ENCODE peak calls at places on chromosomes 2 and 18, in eight cellular contexts. V is SK-N-SH, D is neural progenitor cell, W is HCT116, U is MM.1S, M is GM23248, X is OCI-LY7, Z is PC-3. F is an unnamed sample.

GRCh38 chr2:168044579-168044978 is 202.8 kb downstream of the STK39 start:
- DNase-seq in V (no peak), D (no peak), W (no peak), U (no peak), M (no peak), X (no peak), Z (peak; percentile 28), F (no peak)

GRCh38 chr18:67068608-67069007 is 447.9 kb downstream of the DSEL start:
- DNase-seq in V (no peak), D (no peak), W (no peak), U (no peak), M (no peak), X (no peak), Z (no peak), F (no peak)

GRCh38 chr2:105934467-105934866 is 189.8 kb downstream of the NCK2 start:
- DNase-seq in V (no peak), D (no peak), W (no peak), U (no peak), M (no peak), X (no peak), Z (no peak), F (no peak)

GRCh38 chr2:113937501-113937900 is 47.6 kb downstream of the ACTR3 start:
- DNase-seq in V (no peak), D (no peak), W (no peak), U (no peak), M (no peak), X (no peak), Z (no peak), F (no peak)

GRCh38 chr2:215613265-215613664 is 177.4 kb upstream of the FN1 start:
- DNase-seq in V (no peak), D (no peak), W (no peak), U (no peak), M (no peak), X (no peak), Z (peak; percentile 16), F (peak; percentile 70)

GRCh38 chr2:215749092-215749957 is 264.0 kb downstream of the MREG start:
- DNase-seq in V (no peak), D (no peak), W (no peak), U (no peak), M (peak; percentile 96), X (no peak), Z (peak; percentile 31), F (no peak)

GRCh38 chr2:175030380-175031271 is 25.4 kb upstream of the CHN1 start:
- DNase-seq in V (peak; percentile 33), D (peak; percentile 78), W (peak; percentile 16), U (peak; percentile 79), M (peak; percentile 67), X (peak; percentile 35), Z (peak; percentile 69), F (peak; percentile 82)

GRCh38 chr2:115163572-115163971 is 721.1 kb downstream of the DPP10 start:
- DNase-seq in V (peak; percentile 6), D (no peak), W (no peak), U (no peak), M (no peak), X (no peak), Z (no peak), F (peak; percentile 31)

DNA sequence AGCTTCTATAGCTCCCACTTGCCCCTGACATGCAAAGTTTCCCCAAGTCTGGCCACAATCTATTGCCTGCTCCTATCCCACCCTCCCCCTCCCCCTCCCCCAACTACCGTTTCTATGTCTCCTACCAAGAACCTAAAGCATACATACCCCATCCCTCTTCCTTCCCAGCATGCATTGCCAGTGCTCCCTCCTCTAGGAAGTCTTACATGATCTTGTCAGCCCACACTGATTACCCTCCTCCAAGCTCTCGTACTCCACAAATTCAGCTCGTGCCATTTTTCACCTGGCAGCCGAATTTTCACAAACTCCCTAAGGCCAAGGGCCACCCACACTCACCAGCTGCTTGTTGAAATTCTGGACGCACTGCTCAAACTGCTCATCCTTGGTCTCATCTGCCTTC is 30.7 kb downstream of the BIN1 start:
- DNase-seq in V (no peak), D (no peak), W (no peak), U (no peak), M (no peak), X (no peak), Z (no peak), F (no peak)
- H4K20me1 ChIP-seq in V (no peaks in the 10 kb centered on the region), D (no peaks in the 10 kb centered on the region), W (no peaks in the 10 kb centered on the region), U (no peaks in the 10 kb centered on the region), M (no peaks in the 10 kb centered on the region), X (no peaks in the 10 kb centered on the region), Z (peaks cover 5% of the 10 kb centered on the region), F (no peaks in the 10 kb centered on the region)

GRCh38 chr18:63681449-63682381 is 20.0 kb upstream of the SERPINB3 start:
- DNase-seq in V (no peak), D (no peak), W (no peak), U (no peak), M (peak; percentile 28), X (no peak), Z (peak; percentile 93), F (no peak)

GRCh38 chr18:63677490-63678225 is 16.0 kb upstream of the SERPINB3 start:
- DNase-seq in V (no peak), D (no peak), W (no peak), U (no peak), M (peak; percentile 84), X (no peak), Z (peak; percentile 50), F (no peak)

GRCh38 chr18:63679820-63680606 is 18.3 kb upstream of the SERPINB3 start:
- DNase-seq in V (no peak), D (no peak), W (no peak), U (no peak), M (no peak), X (no peak), Z (no peak), F (no peak)

GRCh38 chr18:63676927-63677326 is 15.2 kb upstream of the SERPINB3 start:
- DNase-seq in V (no peak), D (no peak), W (no peak), U (no peak), M (peak; percentile 44), X (no peak), Z (no peak), F (no peak)

DNA sequence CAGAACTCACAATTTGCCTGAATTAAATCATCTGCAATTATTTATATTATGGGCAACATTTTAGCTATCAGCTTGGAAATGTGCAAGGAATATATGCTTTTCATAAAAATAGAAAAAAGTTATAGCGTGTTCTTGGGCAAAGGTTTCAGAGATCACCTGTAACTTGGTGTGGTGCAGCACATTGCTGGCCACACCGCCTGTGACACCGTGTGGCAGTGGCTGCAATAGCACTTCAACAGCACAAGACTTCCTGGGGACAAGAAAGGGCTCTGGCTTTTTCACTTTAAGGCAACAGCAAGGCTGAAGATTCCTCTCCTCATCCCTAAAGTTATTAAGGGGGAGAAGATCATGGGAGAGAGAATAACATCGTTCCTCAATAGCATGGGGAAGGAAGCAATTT is 14.8 kb upstream of the SERPINB3 start:
- DNase-seq in V (no peak), D (peak; percentile 67), W (peak; percentile 44), U (peak; percentile 53), M (peak; percentile 29), X (peak; percentile 2), Z (peak; percentile 71), F (peak; percentile 65)
- TF ChIP-seq EZH2phosphoT487 in V (no peak), D (no peak), W (no peak), U (no peak), M (no peak), X (no peak), Z (no peak), F (no peak)

GRCh38 chr2:160222546-160223281 is 22.6 kb upstream of the ITGB6 start:
- DNase-seq in V (no peak), D (no peak), W (no peak), U (no peak), M (no peak), X (no peak), Z (peak; percentile 64), F (no peak)

GRCh38 chr2:160220001-160220400 is 19.9 kb upstream of the ITGB6 start:
- DNase-seq in V (no peak), D (no peak), W (no peak), U (no peak), M (no peak), X (no peak), Z (no peak), F (no peak)

GRCh38 chr2:160220545-160221009 is 20.5 kb upstream of the ITGB6 start:
- DNase-seq in V (no peak), D (no peak), W (no peak), U (no peak), M (no peak), X (no peak), Z (no peak), F (peak; percentile 14)

GRCh38 chr2:160223560-160223959 is 23.5 kb upstream of the ITGB6 start:
- DNase-seq in V (no peak), D (no peak), W (no peak), U (no peak), M (no peak), X (no peak), Z (no peak), F (no peak)

DNA sequence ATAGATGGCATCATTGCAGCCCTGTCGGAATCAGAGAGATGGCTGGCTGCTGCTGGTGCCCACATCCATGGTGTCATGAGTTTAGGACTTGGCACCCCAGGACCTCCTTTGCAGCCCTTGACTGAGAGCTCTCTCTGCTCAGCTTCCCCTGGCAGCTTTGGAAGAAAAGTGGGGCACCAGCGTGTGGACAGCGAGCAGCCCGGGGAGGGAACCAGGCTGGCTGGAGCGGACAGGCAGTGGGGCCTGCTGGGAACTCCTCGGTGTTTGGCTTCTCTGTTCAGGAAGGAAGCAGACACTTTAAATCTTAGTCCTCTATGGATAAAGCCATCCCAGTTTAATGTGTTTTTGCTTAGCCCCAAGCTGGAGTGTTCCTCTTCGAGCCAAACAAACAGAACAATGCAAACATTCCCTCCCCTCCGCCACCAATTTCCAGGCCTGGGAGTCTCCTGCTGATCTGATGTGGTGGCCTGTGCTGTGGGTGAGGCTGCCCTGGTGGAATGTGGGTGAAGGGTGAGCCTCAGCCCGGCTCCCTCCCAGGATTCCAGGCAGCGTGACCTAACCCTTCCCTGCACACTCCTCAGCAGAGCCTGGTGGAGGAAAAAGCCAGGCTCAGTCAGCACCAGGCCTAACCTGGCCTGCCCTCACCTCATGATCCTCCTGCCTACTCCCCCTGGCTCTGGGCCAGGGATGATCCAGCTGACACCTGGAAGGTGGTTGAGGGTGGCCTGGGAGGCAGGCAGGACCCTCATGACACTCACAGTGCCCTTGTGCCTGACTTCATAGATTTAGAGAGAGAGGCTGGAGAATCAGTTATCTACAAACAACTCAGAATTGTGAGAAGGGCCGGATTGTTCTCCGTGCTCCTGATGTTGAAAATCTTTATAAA is 21.6 kb upstream of the ITGB6 start:
- DNase-seq in V (no peak), D (no peak), W (no peak), U (no peak), M (peak; percentile 89), X (no peak), Z (peak; percentile 91), F (no peak)
- H3K27ac ChIP-seq in V (no peak overlapping the region), D (no peak overlapping the region), W (peak overlapping the region; percentile 21), U (no peak overlapping the region), M (peak overlapping the region; percentile 81), X (no peak overlapping the region), Z (peak overlapping the region; percentile 87), F (no peak overlapping the region)

GRCh38 chr2:232296766-232297525 is 81.6 kb upstream of the ALPP start:
- DNase-seq in V (no peak), D (no peak), W (no peak), U (no peak), M (peak; percentile 8), X (no peak), Z (no peak), F (no peak)

GRCh38 chr2:232292395-232293154 is 86.0 kb upstream of the ALPP start:
- DNase-seq in V (peak; percentile 25), D (peak; percentile 81), W (peak; percentile 54), U (peak; percentile 67), M (peak; percentile 66), X (peak; percentile 75), Z (peak; percentile 68), F (peak; percentile 88)

GRCh38 chr2:232295971-232296370 is 82.6 kb upstream of the ALPP start:
- DNase-seq in V (no peak), D (no peak), W (no peak), U (no peak), M (no peak), X (no peak), Z (peak; percentile 6), F (no peak)

GRCh38 chr2:232291343-232291742 is 87.2 kb upstream of the ALPP start:
- DNase-seq in V (no peak), D (no peak), W (no peak), U (no peak), M (no peak), X (no peak), Z (no peak), F (no peak)

GRCh38 chr2:232293191-232293590 is 85.4 kb upstream of the ALPP start:
- DNase-seq in V (no peak), D (no peak), W (no peak), U (no peak), M (no peak), X (no peak), Z (no peak), F (peak; percentile 22)
- H4K20me1 ChIP-seq in V (no peaks in the 10 kb centered on the region), D (no peaks in the 10 kb centered on the region), W (no peaks in the 10 kb centered on the region), U (no peaks in the 10 kb centered on the region), M (no peaks in the 10 kb centered on the region), X (no peaks in the 10 kb centered on the region), Z (no peaks in the 10 kb centered on the region), F (no peaks in the 10 kb centered on the region)